ENCODE peak calls at places on chromosomes 1 and 21, in five cellular contexts. R is A549, X is fibroblast of lung, K is lung, D is H1. A is an unnamed sample.

GRCh38 chr1:155277896-155278688 is 829 bp downstream of the HCN3 start:
- DNase-seq in R (peak; percentile 69), D (peak; percentile 98), X (peak; percentile 23), K (peak; percentile 44), A (no peak)

GRCh38 chr1:176820292-176821056 is 344.0 kb downstream of the ASTN1 start:
- DNase-seq in K (no peak), X (no peak), R (no peak), D (no peak), A (no peak)

GRCh38 chr1:155777541-155777940 is 79.5 kb downstream of the GON4L start:
- DNase-seq in D (no peak), X (no peak), R (no peak), K (no peak), A (no peak)

GRCh38 chr1:245863566-245864184 is 643.4 kb downstream of the SMYD3 start:
- DNase-seq in X (peak; percentile 95), D (no peak), R (no peak), K (no peak), A (no peak)

GRCh38 chr1:52080014-52080415 is 23.9 kb downstream of the BTF3L4 start:
- DNase-seq in R (no peak), D (no peak), X (no peak), K (no peak), A (no peak)

GRCh38 chr1:15937706-15938168 is 38.2 kb downstream of the ZBTB17 start:
- DNase-seq in R (no peak), X (peak; percentile 40), D (peak; percentile 57), K (no peak), A (no peak)

GRCh38 chr1:38183747-38184146 is 137.2 kb upstream of the POU3F1 start:
- DNase-seq in K (no peak), R (no peak), D (no peak), X (no peak), A (no peak)

GRCh38 chr1:232613752-232614381 is 16.1 kb downstream of the SIPA1L2 start:
- DNase-seq in R (no peak), X (peak; percentile 99), D (no peak), K (no peak), A (no peak)

GRCh38 chr21:35026617-35027557 is 22.2 kb downstream of the RUNX1 start:
- DNase-seq in D (peak; percentile 71), R (peak; percentile 31), K (peak; percentile 67), X (peak; percentile 74), A (no peak)

GRCh38 chr1:165508291-165508690 is 35.5 kb upstream of the LRRC52 start:
- DNase-seq in K (no peak), X (no peak), D (no peak), R (no peak), A (no peak)

GRCh38 chr1:222938986-222939385 is 124.1 kb downstream of the DISP1 start:
- DNase-seq in D (no peak), K (no peak), X (no peak), R (no peak), A (no peak)

GRCh38 chr1:111334169-111334568 is 43.5 kb downstream of the CHIA start:
- DNase-seq in D (no peak), X (peak; percentile 36), R (peak; percentile 20), K (no peak), A (no peak)

GRCh38 chr1:23799570-23800395 is 771 bp downstream of the GALE start:
- DNase-seq in K (peak; percentile 92), X (peak; percentile 83), R (peak; percentile 79), D (peak; percentile 68), A (no peak)

GRCh38 chr1:184860535-184860934 is 105.9 kb upstream of the EDEM3 start:
- DNase-seq in R (no peak), D (no peak), X (no peak), K (no peak), A (no peak)

GRCh38 chr1:51955797-51956527 is 34.5 kb downstream of the RAB3B start:
- DNase-seq in D (no peak), R (no peak), K (no peak), X (no peak), A (no peak)

GRCh38 chr1:173489149-173489600 is 12.0 kb downstream of the PRDX6 start:
- DNase-seq in D (no peak), X (no peak), R (peak; percentile 44), K (no peak), A (no peak)

GRCh38 chr1:189597083-189597482 is 880.6 kb downstream of the BRINP3 start:
- DNase-seq in D (no peak), X (no peak), K (peak; percentile 63), R (peak; percentile 13), A (no peak)

GRCh38 chr1:18922319-18922726 is 20.0 kb upstream of the ALDH4A1 start:
- DNase-seq in K (peak; percentile 69), X (peak; percentile 91), D (no peak), R (peak; percentile 57), A (no peak)

GRCh38 chr1:10755977-10756521 is 40.4 kb downstream of the CASZ1 start:
- DNase-seq in X (peak; percentile 6), R (peak; percentile 22), K (peak; percentile 50), D (no peak), A (no peak)

GRCh38 chr1:83113686-83114085 is 885.2 kb downstream of the TTLL7 start:
- DNase-seq in D (no peak), X (no peak), R (no peak), K (no peak), A (no peak)

GRCh38 chr1:5647226-5647625 is 345.0 kb downstream of the NPHP4 start:
- DNase-seq in K (no peak), R (no peak), D (peak; percentile 29), X (no peak), A (no peak)

GRCh38 chr1:5644281-5645134 is 347.7 kb downstream of the NPHP4 start:
- DNase-seq in X (no peak), D (peak; percentile 32), R (no peak), K (no peak), A (no peak)

GRCh38 chr1:5645135-5645399 is 347.2 kb downstream of the NPHP4 start:
- DNase-seq in K (no peak), D (no peak), X (no peak), R (no peak), A (no peak)

GRCh38 chr1:5646486-5646885 is 345.7 kb downstream of the NPHP4 start:
- DNase-seq in K (no peak), D (no peak), X (no peak), R (no peak), A (no peak)

DNA sequence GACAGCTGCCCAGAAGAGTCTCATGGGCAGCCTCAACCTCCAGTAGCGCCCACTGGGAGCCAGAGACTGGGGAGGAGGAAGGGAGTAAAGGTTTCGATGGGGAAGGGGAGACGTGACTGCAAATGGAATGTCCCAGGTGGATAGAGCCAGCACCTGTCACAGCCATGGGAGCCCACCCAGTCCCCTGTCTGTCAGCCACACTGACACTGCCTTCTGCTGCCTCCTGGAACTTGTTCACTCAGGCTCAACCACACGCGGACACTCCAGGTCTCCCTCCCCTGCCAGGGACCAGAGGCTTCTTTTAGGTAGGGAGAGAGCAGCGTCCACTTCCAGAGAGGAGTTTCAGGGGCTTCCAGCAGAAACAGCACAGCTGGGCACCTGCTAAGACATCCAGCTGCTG is 346.3 kb downstream of the NPHP4 start:
- DNase-seq in X (no peak), K (no peak), R (no peak), D (no peak), A (no peak)
- H3K4me3 ChIP-seq in X (no peak overlapping the region), K (no peak overlapping the region), R (no peak overlapping the region), D (no peak overlapping the region), A (no peak overlapping the region)

DNA sequence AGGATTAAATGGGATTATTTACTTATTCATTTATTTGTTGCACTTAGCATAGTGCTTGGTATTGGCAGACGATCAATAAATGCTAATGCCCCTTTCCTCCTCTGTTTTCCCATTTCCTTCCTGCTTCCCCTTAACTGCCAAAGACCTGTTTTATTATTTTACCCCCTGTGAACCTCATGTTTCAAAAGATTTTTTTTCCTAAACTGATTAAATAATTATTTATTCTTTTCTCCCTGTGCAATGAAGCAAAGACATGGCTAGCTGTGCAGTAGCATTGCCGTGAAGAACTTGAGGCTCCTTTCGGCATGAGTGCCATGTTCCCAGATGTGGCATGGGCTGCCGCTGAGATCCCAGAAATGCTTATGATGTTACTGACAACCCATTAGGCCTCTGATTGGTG is 266.5 kb upstream of the TMEM51 start:
- DNase-seq in R (no peak), D (no peak), K (no peak), X (no peak), A (no peak)
- H3K27ac ChIP-seq in R (no peak overlapping the region), D (no peak overlapping the region), K (no peak overlapping the region), X (no peak overlapping the region), A (no peak overlapping the region)

GRCh38 chr1:150560986-150561829 is 12.0 kb downstream of the ADAMTSL4 start:
- DNase-seq in X (peak; percentile 99), D (peak; percentile 95), K (peak; percentile 95), R (peak; percentile 97), A (no peak)

GRCh38 chr1:150562384-150563339 is 13.5 kb downstream of the ADAMTSL4 start:
- DNase-seq in D (no peak), X (no peak), K (no peak), R (no peak), A (no peak)

GRCh38 chr1:150564051-150564991 is 15.1 kb downstream of the MCL1 start:
- DNase-seq in D (no peak), K (no peak), X (no peak), R (no peak), A (no peak)

GRCh38 chr1:150561830-150562367 is 12.7 kb downstream of the ADAMTSL4 start:
- DNase-seq in X (peak; percentile 95), R (peak; percentile 89), D (peak; percentile 91), K (peak; percentile 95), A (no peak)

GRCh38 chr1:150563340-150564038 is 14.3 kb downstream of the ADAMTSL4 start:
- DNase-seq in D (no peak), K (peak; percentile 85), R (peak; percentile 60), X (no peak), A (no peak)
- H3K4me3 ChIP-seq in D (no peak overlapping the region), K (no peak overlapping the region), R (no peak overlapping the region), X (no peak overlapping the region), A (no peak overlapping the region)

GRCh38 chr21:33937146-33937545 is 21.5 kb upstream of the ATP5PO start:
- DNase-seq in D (no peak), R (no peak), K (no peak), X (no peak), A (no peak)
- H3K27ac ChIP-seq in D (no peak overlapping the region), R (no peak overlapping the region), K (no peak overlapping the region), X (no peak overlapping the region), A (no peak overlapping the region)

GRCh38 chr1:76854255-76854654 is 13.0 kb upstream of the ST6GALNAC5 start:
- DNase-seq in D (no peak), K (no peak), X (no peak), R (no peak), A (no peak)
- H3K4me3 ChIP-seq in D (no peak overlapping the region), K (no peak overlapping the region), X (no peak overlapping the region), R (no peak overlapping the region), A (no peak overlapping the region)